ENCODE peak calls at places on chromosomes 16 and 17, in eight cellular contexts. I is A549, W is ovary, H is stomach, Y is sigmoid colon, Q is esophagus muscularis mucosa, K is SK-N-SH, P is HepG2. C is an unnamed sample.

GRCh38 chr16:60642956-60643355 is 1393.3 kb downstream of the CDH8 start:
- DNase-seq in I (no peak), W (no peak), H (no peak), Y (no peak), Q (no peak), K (no peak), P (no peak), C (no peak)

GRCh38 chr17:65057520-65058075 is 1.1 kb upstream of the GNA13 start:
- DNase-seq in I (peak; percentile 55), W (peak; percentile 23), H (peak; percentile 25), Y (peak; percentile 72), Q (no peak), K (no peak), P (no peak), C (no peak)

GRCh38 chr16:63061319-63061718 is 1025.1 kb upstream of the CDH8 start:
- DNase-seq in I (peak; percentile 4), W (no peak), H (no peak), Y (no peak), Q (no peak), K (no peak), P (no peak), C (no peak)

GRCh38 chr17:38428643-38429371 is 543 bp downstream of the ARHGAP23 start:
- DNase-seq in I (no peak), W (peak; percentile 72), H (peak; percentile 44), Y (peak; percentile 83), Q (no peak), K (peak; percentile 66), P (no peak), C (peak; percentile 50)

GRCh38 chr16:50395763-50396710 is 27.2 kb upstream of the BRD7 start:
- DNase-seq in I (no peak), W (peak; percentile 1), H (no peak), Y (no peak), Q (peak; percentile 86), K (no peak), P (no peak), C (no peak)

GRCh38 chr16:397135-397661 is at the start of gene NME4:
- DNase-seq in I (peak; percentile 37), W (peak; percentile 40), H (no peak), Y (peak; percentile 72), Q (no peak), K (peak; percentile 86), P (no peak), C (peak; percentile 40)

GRCh38 chr17:52027081-52027480 is 131.4 kb downstream of the CA10 start:
- DNase-seq in I (no peak), W (no peak), H (no peak), Y (no peak), Q (no peak), K (no peak), P (no peak), C (no peak)

GRCh38 chr16:57145964-57146647 is 39.7 kb downstream of the PSME3IP1 start:
- DNase-seq in I (no peak), W (no peak), H (no peak), Y (peak; percentile 58), Q (no peak), K (no peak), P (no peak), C (no peak)

GRCh38 chr17:37725601-37726146 is 19.2 kb downstream of the HNF1B start:
- DNase-seq in I (no peak), W (no peak), H (no peak), Y (no peak), Q (no peak), K (no peak), P (no peak), C (peak; percentile 82)

DNA sequence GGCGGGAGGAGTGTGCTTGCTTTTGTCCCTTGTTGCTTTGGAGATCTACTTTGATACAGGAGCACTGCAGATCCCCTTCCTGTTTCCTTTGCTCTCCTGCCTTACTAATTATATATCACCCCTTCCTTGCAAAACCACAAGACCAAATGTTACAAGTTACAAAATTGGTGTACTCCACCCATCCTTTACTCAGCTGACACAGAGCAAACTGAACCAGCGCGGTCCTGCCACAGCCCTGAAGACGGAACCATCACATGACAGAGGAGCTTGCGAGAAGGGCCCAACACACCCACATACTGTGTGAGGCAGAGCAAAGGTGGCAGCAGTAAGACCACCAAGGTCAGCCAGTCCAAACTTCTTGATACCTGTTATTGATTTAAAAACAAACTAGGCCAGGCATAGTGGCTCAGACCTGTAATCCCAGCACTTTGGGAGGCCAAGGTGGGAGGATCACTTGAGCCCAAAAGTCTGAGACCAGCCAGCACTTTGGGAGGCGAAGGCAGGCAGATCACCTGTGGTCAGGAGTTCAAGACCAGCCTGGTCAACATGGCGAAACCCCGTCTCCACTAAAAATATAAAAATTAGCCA is 33.2 kb downstream of the CYTH1 start:
- DNase-seq in I (no peak), W (no peak), H (peak; percentile 62), Y (peak; percentile 85), Q (no peak), K (no peak), P (peak; percentile 83), C (peak; percentile 68)
- TF ChIP-seq EP300 in I (no peak), W (no peak), H (no peak), Y (no peak), Q (no peak), K (no peak), P (peak; percentile 68), C (no peak)

DNA sequence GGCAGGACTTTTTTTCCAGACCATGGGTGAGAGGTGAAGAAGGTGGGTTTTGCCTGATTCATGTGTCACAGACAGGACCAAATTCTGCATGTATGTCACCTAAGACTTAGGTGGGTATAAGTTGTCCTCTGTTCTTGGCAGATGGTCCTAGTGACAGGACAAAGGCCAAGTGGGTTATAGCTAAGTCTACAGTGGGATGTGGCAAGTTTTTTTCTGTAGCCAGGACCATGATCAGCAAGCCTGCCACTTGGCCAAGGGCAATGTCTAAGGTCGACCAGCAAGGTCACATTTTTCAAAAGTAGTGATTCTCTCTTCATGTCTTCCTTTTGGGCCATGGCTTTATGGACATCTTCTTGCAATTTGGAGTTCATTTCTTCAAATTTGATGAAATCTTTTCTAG is 20.2 kb downstream of the ZNF267 start:
- DNase-seq in I (no peak), W (no peak), H (no peak), Y (no peak), Q (no peak), K (no peak), P (no peak), C (no peak)
- H3K9me3 ChIP-seq in I (peaks cover 87% of the 10 kb centered on the region), W (no peaks in the 10 kb centered on the region), H (peaks cover 61% of the 10 kb centered on the region), Y (no peaks in the 10 kb centered on the region), Q (peaks cover 10% of the 10 kb centered on the region), K (peaks cover 36% of the 10 kb centered on the region), P (peaks cover 42% of the 10 kb centered on the region), C (peaks cover 30% of the 10 kb centered on the region)

GRCh38 chr16:12470311-12471229 is 333.1 kb downstream of the CPPED1 start:
- DNase-seq in I (no peak), W (peak; percentile 74), H (no peak), Y (peak; percentile 69), Q (no peak), K (no peak), P (no peak), C (no peak)

GRCh38 chr16:12471383-12471782 is 332.3 kb downstream of the CPPED1 start:
- DNase-seq in I (no peak), W (no peak), H (no peak), Y (peak; percentile 30), Q (no peak), K (no peak), P (no peak), C (no peak)

GRCh38 chr16:12463961-12464360 is 339.7 kb downstream of the CPPED1 start:
- DNase-seq in I (no peak), W (no peak), H (no peak), Y (no peak), Q (no peak), K (no peak), P (no peak), C (no peak)

GRCh38 chr16:12468552-12468951 is 335.1 kb downstream of the CPPED1 start:
- DNase-seq in I (no peak), W (no peak), H (no peak), Y (peak; percentile 46), Q (no peak), K (no peak), P (no peak), C (no peak)

DNA sequence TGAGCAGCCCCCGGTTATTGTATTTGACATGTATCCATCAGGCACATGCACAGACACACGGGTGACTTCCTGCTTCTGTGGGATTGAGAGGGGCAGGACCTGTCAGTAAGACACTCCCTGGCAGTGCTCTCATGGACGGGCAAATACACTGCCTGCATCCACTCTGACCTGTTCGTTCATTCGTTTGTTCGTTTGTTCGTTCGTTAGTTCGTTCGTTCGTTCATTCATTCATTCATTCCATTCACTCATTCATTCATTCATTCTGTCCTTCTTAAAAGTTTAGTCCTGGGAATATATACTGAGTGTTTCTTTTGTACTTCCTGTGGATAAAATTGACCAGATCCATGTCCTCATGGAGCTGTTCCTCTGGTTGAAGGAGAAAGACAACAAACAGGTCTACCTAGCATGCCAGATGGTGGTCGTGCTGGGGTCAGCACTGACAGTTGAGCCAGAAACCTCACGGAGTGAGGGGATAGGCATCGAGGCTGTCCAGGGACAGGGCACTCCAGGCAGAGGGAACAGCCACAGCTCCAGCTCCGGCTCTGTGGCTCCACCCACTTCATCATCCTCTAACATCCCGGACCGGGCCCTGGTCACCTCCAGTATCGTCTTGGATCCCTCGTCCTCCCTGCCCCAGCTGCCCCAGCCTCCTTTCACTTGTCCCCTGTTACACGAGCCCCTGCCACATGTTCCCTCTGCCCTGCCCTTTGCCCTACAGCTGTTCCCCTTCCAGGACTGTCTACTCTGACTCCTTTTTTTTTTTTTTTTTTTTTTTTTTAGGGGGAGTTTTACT is 336.1 kb downstream of the CPPED1 start:
- DNase-seq in I (no peak), W (no peak), H (no peak), Y (peak; percentile 50), Q (no peak), K (no peak), P (no peak), C (no peak)
- TF ChIP-seq EP300 in I (no peak), W (no peak), H (no peak), Y (no peak), Q (no peak), K (no peak), P (no peak), C (no peak)

GRCh38 chr17:78306913-78307312 is 53.0 kb downstream of the SOCS3 start:
- DNase-seq in I (no peak), W (no peak), H (no peak), Y (no peak), Q (no peak), K (no peak), P (no peak), C (no peak)

GRCh38 chr17:78305801-78306200 is 54.1 kb downstream of the SOCS3 start:
- DNase-seq in I (no peak), W (no peak), H (no peak), Y (no peak), Q (no peak), K (no peak), P (no peak), C (no peak)

GRCh38 chr17:78302478-78302877 is 57.4 kb downstream of the SOCS3 start:
- DNase-seq in I (no peak), W (no peak), H (no peak), Y (no peak), Q (no peak), K (no peak), P (no peak), C (no peak)

GRCh38 chr17:78301821-78302213 is 58.1 kb downstream of the SOCS3 start:
- DNase-seq in I (no peak), W (no peak), H (no peak), Y (no peak), Q (no peak), K (no peak), P (no peak), C (no peak)

DNA sequence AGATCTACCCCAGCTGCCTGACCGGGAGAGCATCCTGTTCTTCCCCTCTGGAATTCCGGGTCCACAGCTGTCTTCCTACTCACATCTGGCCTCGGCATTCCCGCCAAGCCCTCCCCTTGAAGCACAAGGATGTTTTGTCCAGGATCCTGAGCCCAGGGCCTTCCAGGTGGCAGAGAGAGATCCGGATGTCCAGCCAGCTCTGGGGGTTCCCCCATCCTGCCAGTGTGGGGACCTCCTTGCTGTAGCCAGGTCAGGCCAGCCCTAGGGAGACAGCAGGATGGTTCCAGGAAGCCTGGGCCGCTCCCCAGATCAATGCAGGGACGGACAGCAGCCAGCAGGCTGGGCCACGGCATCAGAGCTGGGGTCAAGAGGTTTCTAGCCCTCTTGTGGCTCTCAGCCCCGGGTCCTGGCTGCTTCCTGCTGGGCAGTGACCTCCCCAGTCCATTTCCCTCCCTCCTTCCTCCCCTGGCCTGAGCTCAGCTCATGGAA is 55.3 kb downstream of the SOCS3 start:
- DNase-seq in I (no peak), W (no peak), H (no peak), Y (peak; percentile 83), Q (no peak), K (no peak), P (no peak), C (no peak)
- H3K9me3 ChIP-seq in I (no peaks in the 10 kb centered on the region), W (no peaks in the 10 kb centered on the region), H (peaks cover 3% of the 10 kb centered on the region), Y (no peaks in the 10 kb centered on the region), Q (no peaks in the 10 kb centered on the region), K (no peaks in the 10 kb centered on the region), P (peaks cover 5% of the 10 kb centered on the region), C (no peaks in the 10 kb centered on the region)

C was measured in transverse colon.